ENCODE peak calls at places on chromosomes 11 and 22, in ten cellular contexts. L, I, H, E, Y, Z, K, M, N and Q are unnamed samples.

GRCh38 chr22:17217179-17217578 is 2.1 kb downstream of the ADA2 start:
- DNase-seq in H (no peak), L (no peak), E (no peak), Z (no peak), K (no peak), M (no peak), I (no peak), N (no peak), Y (no peak), Q (no peak)

GRCh38 chr11:86743223-86744118 is 56.9 kb upstream of the PRSS23 start:
- DNase-seq in I (no peak), Y (peak), N (peak), H (peak), Z (peak), E (peak), K (no peak), M (no peak), L (peak), Q (peak)

GRCh38 chr11:38683484-38683883 is 2085.4 kb upstream of the RAG2 start:
- DNase-seq in H (no peak), N (no peak), M (no peak), K (no peak), Z (no peak), Y (no peak), I (no peak), L (no peak), E (no peak), Q (no peak)

GRCh38 chr22:46569848-46570695 is 32.7 kb upstream of the CELSR1 start:
- DNase-seq in E (no peak), M (no peak), I (no peak), Y (no peak), N (no peak), L (no peak), Z (no peak), H (no peak), K (no peak), Q (no peak)

GRCh38 chr22:49765091-49765771 is 62.4 kb downstream of the BRD1 start:
- DNase-seq in Y (peak), E (peak), L (peak), N (no peak), K (peak), H (no peak), Z (no peak), M (no peak), I (peak), Q (no peak)

GRCh38 chr11:36056160-36056751 is 112.4 kb downstream of the LDLRAD3 start:
- DNase-seq in H (peak), N (peak), Y (no peak), M (peak), Z (peak), K (no peak), I (no peak), E (no peak), L (peak), Q (no peak)

GRCh38 chr11:103537904-103538502 is 428.8 kb downstream of the DYNC2H1 start:
- DNase-seq in L (peak), N (peak), K (no peak), Z (no peak), H (no peak), Y (no peak), M (no peak), E (no peak), I (no peak), Q (no peak)

GRCh38 chr22:36323182-36323854 is 64.4 kb downstream of the MYH9 start:
- DNase-seq in K (peak), E (peak), Y (peak), I (peak), N (peak), H (no peak), Z (no peak), L (no peak), M (peak), Q (no peak)

GRCh38 chr11:2131371-2132228 is 7.6 kb downstream of the IGF2 start:
- DNase-seq in Y (no peak), L (no peak), E (no peak), H (no peak), Z (no peak), N (no peak), K (no peak), M (no peak), I (no peak), Q (no peak)

GRCh38 chr22:20083157-20083890 is 3.3 kb downstream of the DGCR8 start:
- DNase-seq in E (no peak), L (no peak), M (no peak), K (no peak), Y (no peak), N (no peak), Z (no peak), H (no peak), I (no peak), Q (no peak)

GRCh38 chr11:122852071-122852831 is 14.0 kb downstream of the CRTAM start:
- DNase-seq in H (no peak), K (no peak), Y (no peak), N (no peak), L (no peak), M (no peak), E (no peak), Z (no peak), I (no peak), Q (peak)

GRCh38 chr22:35625763-35626162 is 8.6 kb upstream of the MB start:
- DNase-seq in K (no peak), H (no peak), Z (no peak), E (no peak), L (no peak), Y (no peak), M (no peak), I (no peak), N (no peak), Q (no peak)

GRCh38 chr11:121389651-121390050 is 62.5 kb upstream of the SORL1 start:
- DNase-seq in Y (no peak), I (no peak), Z (no peak), M (no peak), K (no peak), L (no peak), E (no peak), N (peak), H (no peak), Q (peak)

GRCh38 chr11:11037162-11037732 is 179.4 kb upstream of the ZBED5 start:
- DNase-seq in M (no peak), L (no peak), H (no peak), Y (no peak), I (no peak), E (no peak), N (no peak), K (no peak), Z (no peak), Q (no peak)

GRCh38 chr22:22907551-22908494 is 20.2 kb downstream of the IGLL5 start:
- DNase-seq in M (no peak), L (no peak), E (no peak), I (no peak), N (no peak), Y (no peak), Z (peak), K (no peak), H (no peak), Q (no peak)

GRCh38 chr11:128928400-128928799 is 14.3 kb downstream of the TP53AIP1 start:
- DNase-seq in I (no peak), E (no peak), Z (no peak), M (no peak), Y (no peak), H (no peak), K (peak), L (no peak), N (no peak), Q (no peak)

GRCh38 chr22:29230916-29231875 is 25.5 kb downstream of the EMID1 start:
- DNase-seq in Z (no peak), N (no peak), K (no peak), E (no peak), L (no peak), H (no peak), Y (no peak), I (no peak), M (no peak), Q (no peak)

GRCh38 chr22:19875531-19876313 is 21.0 kb upstream of the GNB1L start:
- DNase-seq in Y (peak), N (no peak), K (peak), M (peak), I (peak), H (no peak), E (no peak), L (peak), Z (no peak), Q (no peak)

GRCh38 chr11:68950268-68950667 is 30.5 kb downstream of the MRGPRD start:
- DNase-seq in H (peak), M (no peak), K (no peak), L (no peak), I (no peak), E (no peak), Z (peak), Y (no peak), N (no peak), Q (no peak)

GRCh38 chr11:12064954-12065280 is 45.5 kb upstream of the MICAL2 start:
- DNase-seq in M (no peak), K (no peak), N (no peak), L (no peak), Z (no peak), Y (no peak), H (no peak), E (no peak), I (no peak), Q (no peak)

GRCh38 chr11:12069053-12069676 is 41.2 kb upstream of the MICAL2 start:
- DNase-seq in N (no peak), Y (no peak), K (no peak), Z (peak), H (no peak), M (no peak), I (no peak), E (no peak), L (no peak), Q (no peak)

GRCh38 chr11:12064136-12064953 is 46.0 kb upstream of the MICAL2 start:
- DNase-seq in K (no peak), Y (no peak), Z (no peak), M (no peak), L (no peak), N (no peak), H (no peak), I (no peak), E (no peak), Q (no peak)

GRCh38 chr11:12066056-12066798 is 44.2 kb upstream of the MICAL2 start:
- DNase-seq in Y (no peak), N (peak), M (no peak), H (peak), I (no peak), Z (no peak), L (no peak), K (no peak), E (no peak), Q (no peak)

DNA sequence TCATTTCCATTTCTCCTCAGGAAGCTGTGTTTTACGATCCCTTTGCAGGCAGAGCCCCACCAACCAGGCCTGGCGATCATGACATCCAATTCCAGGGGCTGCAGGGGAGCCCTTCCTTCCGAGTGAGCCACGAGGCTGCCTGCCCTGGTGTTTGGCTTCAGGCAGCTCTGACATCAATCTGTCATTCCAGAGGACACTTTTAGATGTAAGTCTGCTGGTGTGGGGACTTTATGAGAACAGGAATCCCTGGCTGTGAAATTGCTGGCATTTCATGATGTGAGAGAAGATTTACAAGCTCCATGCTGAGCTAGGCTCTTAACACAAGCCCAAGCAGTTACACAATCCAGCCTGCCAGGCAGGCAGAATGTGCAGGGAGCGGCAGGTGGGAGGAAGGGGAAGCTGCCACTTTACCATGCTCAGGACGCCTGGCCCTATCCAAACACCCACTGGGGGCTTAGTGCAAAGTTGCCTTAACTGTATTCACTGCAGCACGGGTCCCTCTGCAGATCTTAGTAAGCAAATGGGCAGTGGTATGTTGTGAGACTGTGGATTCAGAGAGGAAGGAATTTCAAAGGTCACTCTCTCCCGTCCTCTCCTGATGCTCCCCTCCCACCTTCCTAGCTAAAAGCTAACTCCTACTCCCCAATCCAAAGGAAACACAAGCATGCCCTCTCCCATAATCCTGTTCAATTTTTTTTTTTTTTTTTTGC is 43.4 kb upstream of the MICAL2 start:
- DNase-seq in Z (no peak), E (no peak), I (no peak), N (no peak), L (peak), K (peak), H (peak), Y (peak), M (no peak), Q (no peak)
- H3K27ac ChIP-seq in Z (no peak), E (peak), I (peak), N (no peak), L (no peak), K (no peak), H (peak), Y (peak), M (no peak), Q (no peak)

GRCh38 chr22:38955250-38955775 is 2.1 kb upstream of the APOBEC3A start:
- DNase-seq in E (no peak), K (no peak), M (no peak), N (no peak), H (no peak), L (no peak), Z (no peak), Y (no peak), I (no peak), Q (no peak)
- H3K27ac ChIP-seq in E (no peak), K (no peak), M (no peak), N (no peak), H (no peak), L (no peak), Z (no peak), Y (no peak), I (no peak), Q (no peak)

GRCh38 chr22:43136801-43137200 is 6.4 kb downstream of the MCAT start:
- DNase-seq in L (no peak), M (no peak), Y (no peak), N (no peak), E (no peak), Z (no peak), K (no peak), I (no peak), H (no peak), Q (no peak)
- H3K27ac ChIP-seq in L (no peak), M (no peak), Y (no peak), N (no peak), E (no peak), Z (no peak), K (no peak), I (peak), H (no peak), Q (peak)

GRCh38 chr11:126404367-126404766 is 48.9 kb downstream of the ST3GAL4 start:
- DNase-seq in H (no peak), K (no peak), N (no peak), M (no peak), Z (no peak), Y (no peak), I (no peak), L (no peak), E (no peak), Q (no peak)
- H3K27ac ChIP-seq in H (peak), K (no peak), N (no peak), M (peak), Z (no peak), Y (no peak), I (peak), L (no peak), E (peak), Q (no peak)